ENCODE peak calls at places on chromosomes 16 and 17, in seven cellular contexts. One of them, this sample, is unnamed.
A peak's percentile ranks its signal among the peaks of the same experiment; 100 is the strongest.

GRCh38 chr17:65990593-65990992 is 201.3 kb downstream of the CEP112 start:
- DNase-seq in cardiac muscle cell: no peak
- DNase-seq in OCI-LY7: no peak
- DNase-seq in lung: no peak
- DNase-seq in adrenal gland: no peak
- DNase-seq in NT2/D1: no peak
- DNase-seq in effector memory CD4-positive, alpha-beta T cell: no peak
- DNase-seq in this sample: no peak

GRCh38 chr17:19538095-19539039 is 4.7 kb downstream of the SLC47A1 start:
- DNase-seq in OCI-LY7: peak; percentile 22
- DNase-seq in adrenal gland: peak; percentile 97
- DNase-seq in NT2/D1: no peak
- DNase-seq in effector memory CD4-positive, alpha-beta T cell: no peak
- DNase-seq in lung: peak; percentile 54
- DNase-seq in cardiac muscle cell: no peak
- DNase-seq in this sample: no peak

GRCh38 chr16:2856061-2856670 is 1.8 kb downstream of the PRSS22 start:
- DNase-seq in lung: peak; percentile 58
- DNase-seq in NT2/D1: no peak
- DNase-seq in OCI-LY7: peak; percentile 19
- DNase-seq in effector memory CD4-positive, alpha-beta T cell: no peak
- DNase-seq in cardiac muscle cell: no peak
- DNase-seq in adrenal gland: no peak
- DNase-seq in this sample: no peak

GRCh38 chr17:48011405-48012150 is 26.0 kb downstream of the COPZ2 start:
- DNase-seq in NT2/D1: no peak
- DNase-seq in OCI-LY7: peak; percentile 79
- DNase-seq in lung: no peak
- DNase-seq in cardiac muscle cell: peak; percentile 56
- DNase-seq in adrenal gland: peak; percentile 47
- DNase-seq in effector memory CD4-positive, alpha-beta T cell: no peak
- DNase-seq in this sample: no peak

GRCh38 chr16:87733190-87733589 is 32.6 kb downstream of the KLHDC4 start:
- DNase-seq in effector memory CD4-positive, alpha-beta T cell: no peak
- DNase-seq in cardiac muscle cell: no peak
- DNase-seq in NT2/D1: no peak
- DNase-seq in OCI-LY7: peak; percentile 88
- DNase-seq in lung: no peak
- DNase-seq in adrenal gland: no peak
- DNase-seq in this sample: no peak

GRCh38 chr17:65039349-65039988 is 17.1 kb downstream of the GNA13 start:
- DNase-seq in NT2/D1: no peak
- DNase-seq in OCI-LY7: peak; percentile 72
- DNase-seq in effector memory CD4-positive, alpha-beta T cell: peak; percentile 53
- DNase-seq in lung: no peak
- DNase-seq in cardiac muscle cell: no peak
- DNase-seq in adrenal gland: no peak
- DNase-seq in this sample: peak; percentile 35

GRCh38 chr17:57902800-57903759 is 52.1 kb downstream of the CUEDC1 start:
- DNase-seq in effector memory CD4-positive, alpha-beta T cell: no peak
- DNase-seq in cardiac muscle cell: peak; percentile 82
- DNase-seq in OCI-LY7: peak; percentile 91
- DNase-seq in lung: peak; percentile 94
- DNase-seq in adrenal gland: peak; percentile 92
- DNase-seq in NT2/D1: no peak
- DNase-seq in this sample: no peak

GRCh38 chr16:57386381-57386951 is 14.2 kb downstream of the CX3CL1 start:
- DNase-seq in adrenal gland: no peak
- DNase-seq in OCI-LY7: no peak
- DNase-seq in effector memory CD4-positive, alpha-beta T cell: no peak
- DNase-seq in lung: no peak
- DNase-seq in cardiac muscle cell: peak; percentile 91
- DNase-seq in NT2/D1: no peak
- DNase-seq in this sample: no peak

GRCh38 chr17:27295945-27296344 is 2.0 kb downstream of the WSB1 start:
- DNase-seq in effector memory CD4-positive, alpha-beta T cell: no peak
- DNase-seq in cardiac muscle cell: peak; percentile 19
- DNase-seq in NT2/D1: no peak
- DNase-seq in adrenal gland: no peak
- DNase-seq in lung: no peak
- DNase-seq in OCI-LY7: no peak
- DNase-seq in this sample: no peak

GRCh38 chr17:77036136-77036840 is 104.5 kb upstream of the SEC14L1 start:
- DNase-seq in cardiac muscle cell: no peak
- DNase-seq in adrenal gland: no peak
- DNase-seq in lung: no peak
- DNase-seq in OCI-LY7: no peak
- DNase-seq in NT2/D1: no peak
- DNase-seq in effector memory CD4-positive, alpha-beta T cell: no peak
- DNase-seq in this sample: no peak

GRCh38 chr16:89364603-89365002 is 125.8 kb downstream of the ANKRD11 start:
- DNase-seq in effector memory CD4-positive, alpha-beta T cell: no peak
- DNase-seq in NT2/D1: no peak
- DNase-seq in OCI-LY7: no peak
- DNase-seq in cardiac muscle cell: peak; percentile 39
- DNase-seq in lung: no peak
- DNase-seq in adrenal gland: no peak
- DNase-seq in this sample: no peak

GRCh38 chr16:51532551-51532950 is 381.5 kb upstream of the SALL1 start:
- DNase-seq in OCI-LY7: no peak
- DNase-seq in lung: no peak
- DNase-seq in NT2/D1: no peak
- DNase-seq in cardiac muscle cell: no peak
- DNase-seq in adrenal gland: no peak
- DNase-seq in effector memory CD4-positive, alpha-beta T cell: no peak
- DNase-seq in this sample: no peak

GRCh38 chr16:84434800-84435199 is 66.5 kb downstream of the ATP2C2 start:
- DNase-seq in lung: no peak
- DNase-seq in cardiac muscle cell: no peak
- DNase-seq in adrenal gland: no peak
- DNase-seq in effector memory CD4-positive, alpha-beta T cell: no peak
- DNase-seq in NT2/D1: no peak
- DNase-seq in OCI-LY7: no peak
- DNase-seq in this sample: no peak

GRCh38 chr16:57774886-57775285 is 27.4 kb downstream of the KIFC3 start:
- DNase-seq in effector memory CD4-positive, alpha-beta T cell: no peak
- DNase-seq in adrenal gland: no peak
- DNase-seq in cardiac muscle cell: no peak
- DNase-seq in OCI-LY7: no peak
- DNase-seq in NT2/D1: no peak
- DNase-seq in lung: no peak
- DNase-seq in this sample: no peak

GRCh38 chr17:30273373-30273772 is 18.4 kb downstream of the BLMH start:
- DNase-seq in lung: no peak
- DNase-seq in OCI-LY7: no peak
- DNase-seq in adrenal gland: no peak
- DNase-seq in NT2/D1: no peak
- DNase-seq in cardiac muscle cell: peak; percentile 20
- DNase-seq in effector memory CD4-positive, alpha-beta T cell: no peak
- DNase-seq in this sample: no peak

GRCh38 chr17:32907583-32907982 is 20.4 kb upstream of the TMEM98 start:
- DNase-seq in cardiac muscle cell: peak; percentile 27
- DNase-seq in adrenal gland: peak; percentile 84
- DNase-seq in effector memory CD4-positive, alpha-beta T cell: no peak
- DNase-seq in OCI-LY7: no peak
- DNase-seq in lung: no peak
- DNase-seq in NT2/D1: no peak
- DNase-seq in this sample: no peak

GRCh38 chr17:12567077-12568053 is 98.3 kb upstream of the MYOCD start:
- DNase-seq in effector memory CD4-positive, alpha-beta T cell: no peak
- DNase-seq in cardiac muscle cell: no peak
- DNase-seq in OCI-LY7: no peak
- DNase-seq in NT2/D1: no peak
- DNase-seq in lung: no peak
- DNase-seq in adrenal gland: no peak
- DNase-seq in this sample: no peak

DNA sequence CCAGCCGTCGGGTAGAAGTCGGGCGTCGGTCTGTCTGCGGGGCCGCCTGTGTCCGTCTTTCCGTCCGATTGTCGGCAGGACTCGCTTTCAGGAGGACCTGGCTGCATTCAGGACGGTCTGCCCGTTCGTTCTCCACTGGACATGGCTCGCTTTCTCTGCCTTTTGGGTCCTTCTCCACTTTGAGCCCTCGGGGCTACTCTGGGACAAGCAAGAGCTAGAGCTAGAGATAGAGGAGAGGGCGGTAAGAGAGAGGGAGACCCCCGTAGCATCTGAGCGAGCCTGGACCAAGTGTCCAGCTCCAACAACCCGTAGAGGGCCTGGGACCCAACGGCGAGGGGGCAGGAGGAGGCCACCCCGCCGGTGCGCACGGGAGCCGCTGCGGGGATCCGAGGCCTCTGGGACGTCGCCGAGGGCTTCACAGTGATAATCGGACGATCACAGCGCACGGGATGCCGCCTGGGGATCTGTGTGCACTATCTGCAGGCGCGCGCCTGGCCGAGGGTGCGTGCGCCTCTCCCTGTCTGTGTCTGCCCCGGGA is 4.5 kb downstream of the TBX4 start:
- DNase-seq in effector memory CD4-positive, alpha-beta T cell: no peak
- DNase-seq in cardiac muscle cell: no peak
- DNase-seq in OCI-LY7: no peak
- DNase-seq in NT2/D1: no peak
- DNase-seq in adrenal gland: no peak
- DNase-seq in lung: no peak
- DNase-seq in this sample: no peak
- H3K9me3 ChIP-seq in effector memory CD4-positive, alpha-beta T cell: no peaks in the 10 kb centered on the region
- H3K9me3 ChIP-seq in cardiac muscle cell: no peaks in the 10 kb centered on the region
- H3K9me3 ChIP-seq in OCI-LY7: no peaks in the 10 kb centered on the region
- H3K9me3 ChIP-seq in NT2/D1: no peaks in the 10 kb centered on the region
- H3K9me3 ChIP-seq in adrenal gland: no peaks in the 10 kb centered on the region
- H3K9me3 ChIP-seq in lung: no peaks in the 10 kb centered on the region
- H3K9me3 ChIP-seq in this sample: no peaks in the 10 kb centered on the region

DNA sequence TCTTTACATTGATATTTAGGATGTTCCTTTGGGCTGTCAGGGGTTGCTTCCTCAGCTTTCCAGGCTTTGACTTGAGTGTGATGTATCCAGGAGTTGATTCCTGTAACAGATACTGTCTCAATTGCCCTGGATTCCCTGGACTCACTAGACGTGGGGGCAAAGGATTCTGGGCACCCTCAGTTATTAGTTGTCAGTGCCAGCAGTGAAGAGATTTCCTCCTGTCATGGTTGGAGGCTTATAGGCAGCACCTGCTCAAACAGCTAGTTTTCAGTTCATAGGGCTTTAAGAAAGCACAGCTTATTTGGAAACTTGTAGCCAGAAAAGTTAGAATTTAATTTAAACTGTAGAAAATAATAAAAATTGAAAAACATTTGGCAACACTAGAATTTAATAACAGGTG is 9.5 kb upstream of the B4GALNT2 start:
- DNase-seq in NT2/D1: no peak
- DNase-seq in lung: no peak
- DNase-seq in effector memory CD4-positive, alpha-beta T cell: no peak
- DNase-seq in cardiac muscle cell: no peak
- DNase-seq in OCI-LY7: no peak
- DNase-seq in adrenal gland: no peak
- DNase-seq in this sample: no peak
- H3K9me3 ChIP-seq in NT2/D1: peaks cover 41% of the 10 kb centered on the region
- H3K9me3 ChIP-seq in lung: peaks cover 4% of the 10 kb centered on the region
- H3K9me3 ChIP-seq in effector memory CD4-positive, alpha-beta T cell: no peaks in the 10 kb centered on the region
- H3K9me3 ChIP-seq in cardiac muscle cell: no peaks in the 10 kb centered on the region
- H3K9me3 ChIP-seq in OCI-LY7: no peaks in the 10 kb centered on the region
- H3K9me3 ChIP-seq in adrenal gland: no peaks in the 10 kb centered on the region
- H3K9me3 ChIP-seq in this sample: no peaks in the 10 kb centered on the region

GRCh38 chr16:35174006-35174405 is 1714.6 kb downstream of the TP53TG3F start:
- DNase-seq in adrenal gland: no peak
- DNase-seq in lung: no peak
- DNase-seq in effector memory CD4-positive, alpha-beta T cell: no peak
- DNase-seq in OCI-LY7: no peak
- DNase-seq in cardiac muscle cell: no peak
- DNase-seq in NT2/D1: no peak
- DNase-seq in this sample: no peak
- H3K9me3 ChIP-seq in adrenal gland: no peaks in the 10 kb centered on the region
- H3K9me3 ChIP-seq in lung: peaks cover 27% of the 10 kb centered on the region
- H3K9me3 ChIP-seq in effector memory CD4-positive, alpha-beta T cell: peaks cover 5% of the 10 kb centered on the region
- H3K9me3 ChIP-seq in OCI-LY7: no peaks in the 10 kb centered on the region
- H3K9me3 ChIP-seq in cardiac muscle cell: no peaks in the 10 kb centered on the region
- H3K9me3 ChIP-seq in NT2/D1: no peaks in the 10 kb centered on the region
- H3K9me3 ChIP-seq in this sample: no peaks in the 10 kb centered on the region

GRCh38 chr16:35565626-35566025 is 2106.2 kb downstream of the TP53TG3F start:
- DNase-seq in OCI-LY7: no peak
- DNase-seq in lung: no peak
- DNase-seq in cardiac muscle cell: no peak
- DNase-seq in adrenal gland: no peak
- DNase-seq in NT2/D1: no peak
- DNase-seq in effector memory CD4-positive, alpha-beta T cell: no peak
- DNase-seq in this sample: no peak
- H3K9me3 ChIP-seq in OCI-LY7: no peaks in the 10 kb centered on the region
- H3K9me3 ChIP-seq in lung: peaks cover 8% of the 10 kb centered on the region
- H3K9me3 ChIP-seq in cardiac muscle cell: no peaks in the 10 kb centered on the region
- H3K9me3 ChIP-seq in adrenal gland: no peaks in the 10 kb centered on the region
- H3K9me3 ChIP-seq in NT2/D1: no peaks in the 10 kb centered on the region
- H3K9me3 ChIP-seq in effector memory CD4-positive, alpha-beta T cell: no peaks in the 10 kb centered on the region
- H3K9me3 ChIP-seq in this sample: peaks cover 4% of the 10 kb centered on the region

GRCh38 chr17:4994081-4994595 is 3.2 kb downstream of the INCA1 start:
- DNase-seq in NT2/D1: no peak
- DNase-seq in cardiac muscle cell: no peak
- DNase-seq in OCI-LY7: no peak
- DNase-seq in adrenal gland: no peak
- DNase-seq in effector memory CD4-positive, alpha-beta T cell: no peak
- DNase-seq in lung: no peak
- DNase-seq in this sample: no peak
- H3K9me3 ChIP-seq in NT2/D1: no peaks in the 10 kb centered on the region
- H3K9me3 ChIP-seq in cardiac muscle cell: no peaks in the 10 kb centered on the region
- H3K9me3 ChIP-seq in OCI-LY7: no peaks in the 10 kb centered on the region
- H3K9me3 ChIP-seq in adrenal gland: no peaks in the 10 kb centered on the region
- H3K9me3 ChIP-seq in effector memory CD4-positive, alpha-beta T cell: no peaks in the 10 kb centered on the region
- H3K9me3 ChIP-seq in lung: no peaks in the 10 kb centered on the region
- H3K9me3 ChIP-seq in this sample: no peaks in the 10 kb centered on the region

GRCh38 chr16:61575617-61576016 is 460.6 kb downstream of the CDH8 start:
- DNase-seq in effector memory CD4-positive, alpha-beta T cell: no peak
- DNase-seq in cardiac muscle cell: no peak
- DNase-seq in adrenal gland: no peak
- DNase-seq in lung: no peak
- DNase-seq in NT2/D1: no peak
- DNase-seq in OCI-LY7: no peak
- DNase-seq in this sample: no peak
- H3K9me3 ChIP-seq in effector memory CD4-positive, alpha-beta T cell: no peaks in the 10 kb centered on the region
- H3K9me3 ChIP-seq in cardiac muscle cell: no peaks in the 10 kb centered on the region
- H3K9me3 ChIP-seq in adrenal gland: no peaks in the 10 kb centered on the region
- H3K9me3 ChIP-seq in lung: peaks cover 8% of the 10 kb centered on the region
- H3K9me3 ChIP-seq in NT2/D1: no peaks in the 10 kb centered on the region
- H3K9me3 ChIP-seq in OCI-LY7: no peaks in the 10 kb centered on the region
- H3K9me3 ChIP-seq in this sample: no peaks in the 10 kb centered on the region

GRCh38 chr16:31767267-31767666 is 106.3 kb upstream of the ZNF267 start:
- DNase-seq in effector memory CD4-positive, alpha-beta T cell: no peak
- DNase-seq in NT2/D1: no peak
- DNase-seq in cardiac muscle cell: no peak
- DNase-seq in lung: no peak
- DNase-seq in adrenal gland: no peak
- DNase-seq in OCI-LY7: no peak
- DNase-seq in this sample: no peak
- H3K9me3 ChIP-seq in effector memory CD4-positive, alpha-beta T cell: peaks cover 55% of the 10 kb centered on the region
- H3K9me3 ChIP-seq in NT2/D1: peaks cover 93% of the 10 kb centered on the region
- H3K9me3 ChIP-seq in cardiac muscle cell: peaks cover 5% of the 10 kb centered on the region
- H3K9me3 ChIP-seq in lung: peaks cover 47% of the 10 kb centered on the region
- H3K9me3 ChIP-seq in adrenal gland: peaks cover 71% of the 10 kb centered on the region
- H3K9me3 ChIP-seq in OCI-LY7: peaks cover 16% of the 10 kb centered on the region
- H3K9me3 ChIP-seq in this sample: peaks cover 32% of the 10 kb centered on the region

This sample was measured in T-helper 17 cell.